ENCODE peak calls at places on chromosomes 16 and 17, in six cellular contexts. E, F, N, Y, W and I are unnamed samples.
A peak's percentile ranks its signal among the peaks of the same experiment; 100 is the strongest.

GRCh38 chr17:76710863-76711611 is at the start of gene MXRA7:
- DNase-seq in E (no peak), F (no peak), N (peak; percentile 88), Y (peak; percentile 61), W (no peak), I (no peak)

GRCh38 chr16:30535106-30535776 is 583 bp upstream of the ZNF747 start:
- DNase-seq in E (no peak), F (no peak), N (no peak), Y (no peak), W (no peak), I (peak; percentile 46)

GRCh38 chr17:15981208-15981607 is 18.3 kb downstream of the ZSWIM7 start:
- DNase-seq in E (no peak), F (peak; percentile 55), N (no peak), Y (no peak), W (no peak), I (no peak)

GRCh38 chr16:57732683-57733082 is 2.9 kb upstream of the KATNB1 start:
- DNase-seq in E (no peak), F (no peak), N (no peak), Y (no peak), W (no peak), I (no peak)

GRCh38 chr17:59284317-59284716 is 47.1 kb upstream of the YPEL2 start:
- DNase-seq in E (no peak), F (no peak), N (no peak), Y (no peak), W (no peak), I (no peak)

GRCh38 chr16:87368029-87368765 is 15.4 kb downstream of the FBXO31 start:
- DNase-seq in E (no peak), F (no peak), N (no peak), Y (peak; percentile 73), W (no peak), I (no peak)

GRCh38 chr17:10169274-10169673 is 29.1 kb downstream of the GAS7 start:
- DNase-seq in E (no peak), F (no peak), N (no peak), Y (no peak), W (no peak), I (no peak)

GRCh38 chr16:2596747-2597559 is 59.1 kb downstream of the PDPK1 start:
- DNase-seq in E (no peak), F (no peak), N (no peak), Y (no peak), W (no peak), I (no peak)

GRCh38 chr17:9443811-9444210 is 131.8 kb downstream of the STX8 start:
- DNase-seq in E (no peak), F (no peak), N (no peak), Y (no peak), W (no peak), I (no peak)

GRCh38 chr17:3730881-3731429 is 7.3 kb downstream of the HASPIN start:
- DNase-seq in E (no peak), F (no peak), N (no peak), Y (no peak), W (no peak), I (no peak)

GRCh38 chr17:51710289-51710979 is 448.1 kb downstream of the CA10 start:
- DNase-seq in E (no peak), F (no peak), N (no peak), Y (no peak), W (no peak), I (no peak)

GRCh38 chr17:59391026-59391425 is 59.6 kb downstream of the YPEL2 start:
- DNase-seq in E (no peak), F (no peak), N (no peak), Y (no peak), W (no peak), I (no peak)

GRCh38 chr16:1895949-1896675 is 22.1 kb downstream of the HS3ST6 start:
- DNase-seq in E (no peak), F (no peak), N (no peak), Y (no peak), W (no peak), I (no peak)

GRCh38 chr16:86038923-86039310 is 140.0 kb downstream of the IRF8 start:
- DNase-seq in E (no peak), F (no peak), N (no peak), Y (no peak), W (no peak), I (no peak)

GRCh38 chr17:61635913-61636432 is 45.0 kb upstream of the NACA2 start:
- DNase-seq in E (peak; percentile 62), F (peak; percentile 35), N (peak; percentile 16), Y (peak; percentile 69), W (peak; percentile 65), I (peak; percentile 66)

GRCh38 chr17:7323731-7324437 is 5.3 kb downstream of the NEURL4 start:
- DNase-seq in E (no peak), F (no peak), N (peak; percentile 59), Y (peak; percentile 32), W (no peak), I (peak; percentile 47)

GRCh38 chr16:47734987-47735594 is 274.0 kb downstream of the PHKB start:
- DNase-seq in E (no peak), F (no peak), N (no peak), Y (no peak), W (no peak), I (no peak)

GRCh38 chr17:9334536-9335446 is 240.8 kb downstream of the STX8 start:
- DNase-seq in E (no peak), F (no peak), N (no peak), Y (no peak), W (peak; percentile 4), I (no peak)

GRCh38 chr16:47037396-47037745 is 63.9 kb upstream of the DNAJA2 start:
- DNase-seq in E (no peak), F (no peak), N (peak; percentile 53), Y (no peak), W (no peak), I (no peak)

GRCh38 chr17:30524847-30525246 is 47.6 kb downstream of the GOSR1 start:
- DNase-seq in E (no peak), F (no peak), N (no peak), Y (no peak), W (no peak), I (no peak)

GRCh38 chr16:57352636-57353047 is 5.9 kb upstream of the CCL22 start:
- DNase-seq in E (no peak), F (no peak), N (no peak), Y (no peak), W (no peak), I (no peak)

GRCh38 chr16:89319883-89320716 is 102.6 kb downstream of the ZNF778 start:
- DNase-seq in E (peak; percentile 64), F (peak; percentile 17), N (peak; percentile 87), Y (peak; percentile 84), W (no peak), I (no peak)

GRCh38 chr16:61946019-61946418 is 90.2 kb downstream of the CDH8 start:
- DNase-seq in E (no peak), F (no peak), N (no peak), Y (no peak), W (no peak), I (no peak)

GRCh38 chr17:38466346-38467315 is 38.4 kb downstream of the ARHGAP23 start:
- DNase-seq in E (no peak), F (no peak), N (no peak), Y (no peak), W (no peak), I (no peak)

GRCh38 chr16:14111713-14112538 is 40.8 kb downstream of the MRTFB start:
- DNase-seq in E (peak; percentile 58), F (no peak), N (no peak), Y (no peak), W (no peak), I (no peak)

GRCh38 chr16:14456793-14457481 is 173.1 kb downstream of the PARN start:
- DNase-seq in E (no peak), F (no peak), N (no peak), Y (no peak), W (no peak), I (no peak)

GRCh38 chr17:82229686-82230626 is 1.1 kb downstream of the SLC16A3 start:
- DNase-seq in E (peak; percentile 74), F (no peak), N (no peak), Y (peak; percentile 31), W (no peak), I (no peak)

GRCh38 chr16:73280366-73280765 is 232.4 kb upstream of the ZFHX3 start:
- DNase-seq in E (no peak), F (no peak), N (no peak), Y (no peak), W (no peak), I (no peak)

GRCh38 chr17:10702574-10702973 is 5.2 kb downstream of the ADPRM start:
- DNase-seq in E (no peak), F (no peak), N (peak; percentile 11), Y (peak; percentile 2), W (no peak), I (no peak)

GRCh38 chr16:2009302-2009711 is 314 bp downstream of the ZNF598 start:
- DNase-seq in E (no peak), F (no peak), N (peak; percentile 47), Y (peak; percentile 26), W (no peak), I (no peak)

GRCh38 chr17:39863918-39864746 is at the start of gene IKZF3:
- DNase-seq in E (peak; percentile 46), F (no peak), N (peak; percentile 66), Y (peak; percentile 35), W (no peak), I (peak; percentile 44)
- TF ChIP-seq EZH2 in E (peak; percentile 77), F (no peak), N (no peak), Y (peak; percentile 93), W (no peak), I (peak; percentile 61)

GRCh38 chr17:44630703-44631102 is 25.6 kb upstream of the MEIOC start:
- DNase-seq in E (peak; percentile 28), F (no peak), N (no peak), Y (no peak), W (no peak), I (no peak)

GRCh38 chr17:44633998-44634397 is 22.3 kb upstream of the MEIOC start:
- DNase-seq in E (no peak), F (no peak), N (no peak), Y (no peak), W (no peak), I (no peak)

GRCh38 chr17:44637066-44637465 is 19.2 kb upstream of the MEIOC start:
- DNase-seq in E (no peak), F (no peak), N (no peak), Y (no peak), W (no peak), I (no peak)

DNA sequence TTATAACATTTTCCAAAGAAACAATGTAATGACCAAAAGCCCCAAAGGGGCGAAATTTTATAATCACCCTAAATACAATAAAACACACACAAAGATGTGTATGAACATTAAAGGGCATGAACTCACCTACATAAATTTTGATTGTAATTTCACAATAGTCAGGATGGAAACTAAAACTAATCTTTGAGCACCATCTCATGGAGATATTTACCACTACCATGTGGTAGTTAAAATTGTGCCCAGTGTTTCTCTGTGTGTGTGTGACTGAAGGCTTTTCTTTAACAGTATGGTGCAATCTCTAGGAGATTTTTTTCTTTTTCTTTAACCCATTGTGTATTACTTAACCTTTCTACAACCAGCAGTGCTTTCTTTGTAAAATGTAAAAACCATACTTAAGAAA is 19.7 kb upstream of the MEIOC start:
- DNase-seq in E (peak; percentile 16), F (no peak), N (no peak), Y (peak; percentile 60), W (peak; percentile 13), I (no peak)
- H3K4me3 ChIP-seq in E (no peak overlapping the region), F (no peak overlapping the region), N (no peak overlapping the region), Y (no peak overlapping the region), W (no peak overlapping the region), I (no peak overlapping the region)

GRCh38 chr16:83903739-83904138 is 4.8 kb downstream of the MLYCD start:
- DNase-seq in E (no peak), F (no peak), N (no peak), Y (no peak), W (no peak), I (no peak)
- TF ChIP-seq POLR2A in E (no peak), F (no peak), N (no peak), Y (no peak), W (no peak), I (no peak)

GRCh38 chr17:49567871-49568694 is 7.6 kb upstream of the NXPH3 start:
- DNase-seq in E (peak; percentile 82), F (no peak), N (peak; percentile 76), Y (peak; percentile 79), W (peak; percentile 81), I (no peak)
- TF ChIP-seq EZH2 in E (no peak), F (no peak), N (no peak), Y (no peak), W (no peak), I (no peak)